ENCODE peak calls at places on chromosome 1, in nine cellular contexts. One of them, this sample, is unnamed.

GRCh38 chr1:24779689-24780464 is 34.6 kb downstream of the CLIC4 start:
- DNase-seq in NCI-H146: no peak
- DNase-seq in dermis blood vessel endothelial cell: peak
- DNase-seq in sciatic nerve: no peak
- DNase-seq in stimulated activated CD8-positive, alpha-beta memory T cell treated with anti-CD3 and anti-CD28 coated beads, Interleukin-15, amount 100 ng/mL, for 24 hours: no peak
- DNase-seq in activated CD4-positive, alpha-beta T cell treated with anti-CD3 and anti-CD28 coated beads, Interleukin-2, amount 50 U/mL, for 24 hours: no peak
- DNase-seq in H7: no peak
- DNase-seq in left kidney: no peak
- DNase-seq in body of pancreas: no peak
- DNase-seq in this sample: no peak

GRCh38 chr1:12201343-12202189 is 28.3 kb upstream of the VPS13D start:
- DNase-seq in activated CD4-positive, alpha-beta T cell treated with anti-CD3 and anti-CD28 coated beads, Interleukin-2, amount 50 U/mL, for 24 hours: no peak
- DNase-seq in NCI-H146: no peak
- DNase-seq in sciatic nerve: no peak
- DNase-seq in body of pancreas: no peak
- DNase-seq in stimulated activated CD8-positive, alpha-beta memory T cell treated with anti-CD3 and anti-CD28 coated beads, Interleukin-15, amount 100 ng/mL, for 24 hours: no peak
- DNase-seq in left kidney: peak
- DNase-seq in H7: no peak
- DNase-seq in dermis blood vessel endothelial cell: no peak
- DNase-seq in this sample: no peak

GRCh38 chr1:156560585-156561163 is 11.7 kb downstream of the IQGAP3 start:
- DNase-seq in activated CD4-positive, alpha-beta T cell treated with anti-CD3 and anti-CD28 coated beads, Interleukin-2, amount 50 U/mL, for 24 hours: no peak
- DNase-seq in NCI-H146: no peak
- DNase-seq in left kidney: no peak
- DNase-seq in dermis blood vessel endothelial cell: no peak
- DNase-seq in body of pancreas: no peak
- DNase-seq in sciatic nerve: no peak
- DNase-seq in stimulated activated CD8-positive, alpha-beta memory T cell treated with anti-CD3 and anti-CD28 coated beads, Interleukin-15, amount 100 ng/mL, for 24 hours: no peak
- DNase-seq in H7: no peak
- DNase-seq in this sample: no peak

GRCh38 chr1:117658676-117659075 is 52.8 kb downstream of the TENT5C start:
- DNase-seq in dermis blood vessel endothelial cell: no peak
- DNase-seq in H7: no peak
- DNase-seq in sciatic nerve: no peak
- DNase-seq in NCI-H146: no peak
- DNase-seq in body of pancreas: no peak
- DNase-seq in left kidney: no peak
- DNase-seq in stimulated activated CD8-positive, alpha-beta memory T cell treated with anti-CD3 and anti-CD28 coated beads, Interleukin-15, amount 100 ng/mL, for 24 hours: no peak
- DNase-seq in activated CD4-positive, alpha-beta T cell treated with anti-CD3 and anti-CD28 coated beads, Interleukin-2, amount 50 U/mL, for 24 hours: no peak
- DNase-seq in this sample: no peak

GRCh38 chr1:59570524-59570923 is 244.2 kb upstream of the HOOK1 start:
- DNase-seq in sciatic nerve: no peak
- DNase-seq in body of pancreas: no peak
- DNase-seq in H7: no peak
- DNase-seq in left kidney: no peak
- DNase-seq in NCI-H146: peak
- DNase-seq in dermis blood vessel endothelial cell: peak
- DNase-seq in stimulated activated CD8-positive, alpha-beta memory T cell treated with anti-CD3 and anti-CD28 coated beads, Interleukin-15, amount 100 ng/mL, for 24 hours: no peak
- DNase-seq in activated CD4-positive, alpha-beta T cell treated with anti-CD3 and anti-CD28 coated beads, Interleukin-2, amount 50 U/mL, for 24 hours: no peak
- DNase-seq in this sample: no peak

GRCh38 chr1:180155202-180155682 is 573 bp downstream of the QSOX1 start:
- DNase-seq in stimulated activated CD8-positive, alpha-beta memory T cell treated with anti-CD3 and anti-CD28 coated beads, Interleukin-15, amount 100 ng/mL, for 24 hours: peak
- DNase-seq in H7: peak
- DNase-seq in body of pancreas: peak
- DNase-seq in activated CD4-positive, alpha-beta T cell treated with anti-CD3 and anti-CD28 coated beads, Interleukin-2, amount 50 U/mL, for 24 hours: no peak
- DNase-seq in dermis blood vessel endothelial cell: peak
- DNase-seq in sciatic nerve: no peak
- DNase-seq in NCI-H146: peak
- DNase-seq in left kidney: peak
- DNase-seq in this sample: no peak

GRCh38 chr1:39152923-39153322 is 51.6 kb upstream of the MACF1 start:
- DNase-seq in sciatic nerve: no peak
- DNase-seq in H7: no peak
- DNase-seq in stimulated activated CD8-positive, alpha-beta memory T cell treated with anti-CD3 and anti-CD28 coated beads, Interleukin-15, amount 100 ng/mL, for 24 hours: no peak
- DNase-seq in dermis blood vessel endothelial cell: no peak
- DNase-seq in NCI-H146: no peak
- DNase-seq in activated CD4-positive, alpha-beta T cell treated with anti-CD3 and anti-CD28 coated beads, Interleukin-2, amount 50 U/mL, for 24 hours: no peak
- DNase-seq in left kidney: no peak
- DNase-seq in body of pancreas: no peak
- DNase-seq in this sample: no peak

GRCh38 chr1:34915521-34915920 is 13.9 kb downstream of the DLGAP3 start:
- DNase-seq in H7: no peak
- DNase-seq in body of pancreas: no peak
- DNase-seq in NCI-H146: no peak
- DNase-seq in stimulated activated CD8-positive, alpha-beta memory T cell treated with anti-CD3 and anti-CD28 coated beads, Interleukin-15, amount 100 ng/mL, for 24 hours: no peak
- DNase-seq in left kidney: peak
- DNase-seq in sciatic nerve: no peak
- DNase-seq in dermis blood vessel endothelial cell: no peak
- DNase-seq in activated CD4-positive, alpha-beta T cell treated with anti-CD3 and anti-CD28 coated beads, Interleukin-2, amount 50 U/mL, for 24 hours: no peak
- DNase-seq in this sample: no peak

GRCh38 chr1:159936284-159936904 is 9.0 kb downstream of the IGSF9 start:
- DNase-seq in NCI-H146: peak
- DNase-seq in H7: peak
- DNase-seq in sciatic nerve: peak
- DNase-seq in body of pancreas: peak
- DNase-seq in stimulated activated CD8-positive, alpha-beta memory T cell treated with anti-CD3 and anti-CD28 coated beads, Interleukin-15, amount 100 ng/mL, for 24 hours: peak
- DNase-seq in left kidney: peak
- DNase-seq in activated CD4-positive, alpha-beta T cell treated with anti-CD3 and anti-CD28 coated beads, Interleukin-2, amount 50 U/mL, for 24 hours: peak
- DNase-seq in dermis blood vessel endothelial cell: peak
- DNase-seq in this sample: peak

GRCh38 chr1:54428838-54429513 is 22.8 kb upstream of the SSBP3 start:
- DNase-seq in H7: no peak
- DNase-seq in NCI-H146: no peak
- DNase-seq in sciatic nerve: peak
- DNase-seq in body of pancreas: no peak
- DNase-seq in left kidney: no peak
- DNase-seq in dermis blood vessel endothelial cell: no peak
- DNase-seq in activated CD4-positive, alpha-beta T cell treated with anti-CD3 and anti-CD28 coated beads, Interleukin-2, amount 50 U/mL, for 24 hours: no peak
- DNase-seq in stimulated activated CD8-positive, alpha-beta memory T cell treated with anti-CD3 and anti-CD28 coated beads, Interleukin-15, amount 100 ng/mL, for 24 hours: no peak
- DNase-seq in this sample: no peak

GRCh38 chr1:115492880-115493279 is 148.9 kb upstream of the VANGL1 start:
- DNase-seq in dermis blood vessel endothelial cell: no peak
- DNase-seq in body of pancreas: no peak
- DNase-seq in sciatic nerve: no peak
- DNase-seq in H7: no peak
- DNase-seq in left kidney: no peak
- DNase-seq in stimulated activated CD8-positive, alpha-beta memory T cell treated with anti-CD3 and anti-CD28 coated beads, Interleukin-15, amount 100 ng/mL, for 24 hours: no peak
- DNase-seq in activated CD4-positive, alpha-beta T cell treated with anti-CD3 and anti-CD28 coated beads, Interleukin-2, amount 50 U/mL, for 24 hours: no peak
- DNase-seq in NCI-H146: no peak
- DNase-seq in this sample: no peak

GRCh38 chr1:174103766-174104165 is 55.6 kb upstream of the RABGAP1L start:
- DNase-seq in activated CD4-positive, alpha-beta T cell treated with anti-CD3 and anti-CD28 coated beads, Interleukin-2, amount 50 U/mL, for 24 hours: no peak
- DNase-seq in body of pancreas: no peak
- DNase-seq in sciatic nerve: no peak
- DNase-seq in left kidney: no peak
- DNase-seq in H7: no peak
- DNase-seq in dermis blood vessel endothelial cell: no peak
- DNase-seq in NCI-H146: no peak
- DNase-seq in stimulated activated CD8-positive, alpha-beta memory T cell treated with anti-CD3 and anti-CD28 coated beads, Interleukin-15, amount 100 ng/mL, for 24 hours: no peak
- DNase-seq in this sample: no peak

GRCh38 chr1:59332221-59332620 is 35.3 kb downstream of the FGGY start:
- DNase-seq in dermis blood vessel endothelial cell: peak
- DNase-seq in NCI-H146: no peak
- DNase-seq in H7: no peak
- DNase-seq in body of pancreas: no peak
- DNase-seq in sciatic nerve: no peak
- DNase-seq in activated CD4-positive, alpha-beta T cell treated with anti-CD3 and anti-CD28 coated beads, Interleukin-2, amount 50 U/mL, for 24 hours: no peak
- DNase-seq in stimulated activated CD8-positive, alpha-beta memory T cell treated with anti-CD3 and anti-CD28 coated beads, Interleukin-15, amount 100 ng/mL, for 24 hours: no peak
- DNase-seq in left kidney: no peak
- DNase-seq in this sample: no peak

GRCh38 chr1:53408755-53409129 is 50.5 kb upstream of the DMRTB1 start:
- DNase-seq in body of pancreas: no peak
- DNase-seq in sciatic nerve: no peak
- DNase-seq in H7: no peak
- DNase-seq in left kidney: no peak
- DNase-seq in stimulated activated CD8-positive, alpha-beta memory T cell treated with anti-CD3 and anti-CD28 coated beads, Interleukin-15, amount 100 ng/mL, for 24 hours: no peak
- DNase-seq in NCI-H146: no peak
- DNase-seq in activated CD4-positive, alpha-beta T cell treated with anti-CD3 and anti-CD28 coated beads, Interleukin-2, amount 50 U/mL, for 24 hours: no peak
- DNase-seq in dermis blood vessel endothelial cell: no peak
- DNase-seq in this sample: no peak

GRCh38 chr1:168097921-168098528 is 38.7 kb downstream of the GPR161 start:
- DNase-seq in left kidney: no peak
- DNase-seq in sciatic nerve: peak
- DNase-seq in NCI-H146: no peak
- DNase-seq in stimulated activated CD8-positive, alpha-beta memory T cell treated with anti-CD3 and anti-CD28 coated beads, Interleukin-15, amount 100 ng/mL, for 24 hours: no peak
- DNase-seq in dermis blood vessel endothelial cell: no peak
- DNase-seq in body of pancreas: no peak
- DNase-seq in H7: no peak
- DNase-seq in activated CD4-positive, alpha-beta T cell treated with anti-CD3 and anti-CD28 coated beads, Interleukin-2, amount 50 U/mL, for 24 hours: no peak
- DNase-seq in this sample: no peak

GRCh38 chr1:109274533-109275476 is 8.1 kb downstream of the PSRC1 start:
- DNase-seq in H7: peak
- DNase-seq in sciatic nerve: peak
- DNase-seq in body of pancreas: peak
- DNase-seq in NCI-H146: peak
- DNase-seq in stimulated activated CD8-positive, alpha-beta memory T cell treated with anti-CD3 and anti-CD28 coated beads, Interleukin-15, amount 100 ng/mL, for 24 hours: no peak
- DNase-seq in dermis blood vessel endothelial cell: no peak
- DNase-seq in activated CD4-positive, alpha-beta T cell treated with anti-CD3 and anti-CD28 coated beads, Interleukin-2, amount 50 U/mL, for 24 hours: no peak
- DNase-seq in left kidney: peak
- DNase-seq in this sample: peak

GRCh38 chr1:156840186-156840585 is 18.7 kb downstream of the INSRR start:
- DNase-seq in left kidney: no peak
- DNase-seq in NCI-H146: no peak
- DNase-seq in H7: peak
- DNase-seq in body of pancreas: no peak
- DNase-seq in activated CD4-positive, alpha-beta T cell treated with anti-CD3 and anti-CD28 coated beads, Interleukin-2, amount 50 U/mL, for 24 hours: no peak
- DNase-seq in dermis blood vessel endothelial cell: no peak
- DNase-seq in sciatic nerve: no peak
- DNase-seq in stimulated activated CD8-positive, alpha-beta memory T cell treated with anti-CD3 and anti-CD28 coated beads, Interleukin-15, amount 100 ng/mL, for 24 hours: no peak
- DNase-seq in this sample: no peak

GRCh38 chr1:36612881-36613280 is 130.2 kb upstream of the CSF3R start:
- DNase-seq in body of pancreas: no peak
- DNase-seq in left kidney: no peak
- DNase-seq in dermis blood vessel endothelial cell: no peak
- DNase-seq in sciatic nerve: no peak
- DNase-seq in H7: peak
- DNase-seq in NCI-H146: no peak
- DNase-seq in activated CD4-positive, alpha-beta T cell treated with anti-CD3 and anti-CD28 coated beads, Interleukin-2, amount 50 U/mL, for 24 hours: no peak
- DNase-seq in stimulated activated CD8-positive, alpha-beta memory T cell treated with anti-CD3 and anti-CD28 coated beads, Interleukin-15, amount 100 ng/mL, for 24 hours: no peak
- DNase-seq in this sample: no peak

GRCh38 chr1:113456967-113457366 is 66.7 kb downstream of the MAGI3 start:
- DNase-seq in dermis blood vessel endothelial cell: peak
- DNase-seq in left kidney: no peak
- DNase-seq in activated CD4-positive, alpha-beta T cell treated with anti-CD3 and anti-CD28 coated beads, Interleukin-2, amount 50 U/mL, for 24 hours: no peak
- DNase-seq in body of pancreas: peak
- DNase-seq in NCI-H146: no peak
- DNase-seq in sciatic nerve: no peak
- DNase-seq in stimulated activated CD8-positive, alpha-beta memory T cell treated with anti-CD3 and anti-CD28 coated beads, Interleukin-15, amount 100 ng/mL, for 24 hours: no peak
- DNase-seq in H7: no peak
- DNase-seq in this sample: no peak

GRCh38 chr1:33425900-33426299 is 5.0 kb downstream of the PHC2 start:
- DNase-seq in stimulated activated CD8-positive, alpha-beta memory T cell treated with anti-CD3 and anti-CD28 coated beads, Interleukin-15, amount 100 ng/mL, for 24 hours: no peak
- DNase-seq in dermis blood vessel endothelial cell: no peak
- DNase-seq in left kidney: no peak
- DNase-seq in NCI-H146: no peak
- DNase-seq in H7: no peak
- DNase-seq in sciatic nerve: no peak
- DNase-seq in activated CD4-positive, alpha-beta T cell treated with anti-CD3 and anti-CD28 coated beads, Interleukin-2, amount 50 U/mL, for 24 hours: no peak
- DNase-seq in body of pancreas: no peak
- DNase-seq in this sample: no peak

GRCh38 chr1:225638853-225639252 is 14.1 kb downstream of the ENAH start:
- DNase-seq in H7: no peak
- DNase-seq in left kidney: no peak
- DNase-seq in dermis blood vessel endothelial cell: no peak
- DNase-seq in activated CD4-positive, alpha-beta T cell treated with anti-CD3 and anti-CD28 coated beads, Interleukin-2, amount 50 U/mL, for 24 hours: no peak
- DNase-seq in stimulated activated CD8-positive, alpha-beta memory T cell treated with anti-CD3 and anti-CD28 coated beads, Interleukin-15, amount 100 ng/mL, for 24 hours: no peak
- DNase-seq in body of pancreas: no peak
- DNase-seq in NCI-H146: no peak
- DNase-seq in sciatic nerve: no peak
- DNase-seq in this sample: no peak

GRCh38 chr1:3364526-3364925 is 89.9 kb upstream of the ARHGEF16 start:
- DNase-seq in body of pancreas: no peak
- DNase-seq in H7: no peak
- DNase-seq in dermis blood vessel endothelial cell: no peak
- DNase-seq in left kidney: peak
- DNase-seq in sciatic nerve: no peak
- DNase-seq in activated CD4-positive, alpha-beta T cell treated with anti-CD3 and anti-CD28 coated beads, Interleukin-2, amount 50 U/mL, for 24 hours: no peak
- DNase-seq in NCI-H146: no peak
- DNase-seq in stimulated activated CD8-positive, alpha-beta memory T cell treated with anti-CD3 and anti-CD28 coated beads, Interleukin-15, amount 100 ng/mL, for 24 hours: no peak
- DNase-seq in this sample: no peak

GRCh38 chr1:26378879-26379251 is 6.3 kb upstream of the ZNF683 start:
- DNase-seq in NCI-H146: no peak
- DNase-seq in left kidney: no peak
- DNase-seq in activated CD4-positive, alpha-beta T cell treated with anti-CD3 and anti-CD28 coated beads, Interleukin-2, amount 50 U/mL, for 24 hours: no peak
- DNase-seq in body of pancreas: no peak
- DNase-seq in stimulated activated CD8-positive, alpha-beta memory T cell treated with anti-CD3 and anti-CD28 coated beads, Interleukin-15, amount 100 ng/mL, for 24 hours: no peak
- DNase-seq in dermis blood vessel endothelial cell: no peak
- DNase-seq in H7: no peak
- DNase-seq in sciatic nerve: no peak
- DNase-seq in this sample: no peak

GRCh38 chr1:22296701-22297591 is 154.0 kb upstream of the WNT4 start:
- DNase-seq in activated CD4-positive, alpha-beta T cell treated with anti-CD3 and anti-CD28 coated beads, Interleukin-2, amount 50 U/mL, for 24 hours: no peak
- DNase-seq in left kidney: peak
- DNase-seq in H7: peak
- DNase-seq in dermis blood vessel endothelial cell: peak
- DNase-seq in body of pancreas: no peak
- DNase-seq in stimulated activated CD8-positive, alpha-beta memory T cell treated with anti-CD3 and anti-CD28 coated beads, Interleukin-15, amount 100 ng/mL, for 24 hours: no peak
- DNase-seq in NCI-H146: no peak
- DNase-seq in sciatic nerve: peak
- DNase-seq in this sample: no peak

GRCh38 chr1:240000634-240001033 is 91.0 kb upstream of the FMN2 start:
- DNase-seq in body of pancreas: no peak
- DNase-seq in activated CD4-positive, alpha-beta T cell treated with anti-CD3 and anti-CD28 coated beads, Interleukin-2, amount 50 U/mL, for 24 hours: no peak
- DNase-seq in stimulated activated CD8-positive, alpha-beta memory T cell treated with anti-CD3 and anti-CD28 coated beads, Interleukin-15, amount 100 ng/mL, for 24 hours: no peak
- DNase-seq in sciatic nerve: no peak
- DNase-seq in NCI-H146: no peak
- DNase-seq in H7: no peak
- DNase-seq in dermis blood vessel endothelial cell: no peak
- DNase-seq in left kidney: no peak
- DNase-seq in this sample: no peak